ENCODE peak calls at places on chromosomes 12 and 14, in nine cellular contexts. One of them, this sample, is unnamed. For H3K36me3, the result is how much of the 10 kb centered on the place peaks cover.

GRCh38 chr12:42421844-42422779 is 96.1 kb downstream of the PPHLN1 start:
- DNase-seq in ovary: no peak
- DNase-seq in uterus: no peak
- DNase-seq in spleen: no peak
- DNase-seq in left ventricle myocardium inferior: no peak
- DNase-seq in astrocyte: peak
- DNase-seq in CD8-positive, alpha-beta T cell: no peak
- DNase-seq in A673: no peak
- DNase-seq in PC-3: peak
- DNase-seq in this sample: peak

GRCh38 chr12:91381309-91381804 is 198.7 kb upstream of the DCN start:
- DNase-seq in ovary: peak
- DNase-seq in uterus: peak
- DNase-seq in spleen: no peak
- DNase-seq in left ventricle myocardium inferior: peak
- DNase-seq in astrocyte: peak
- DNase-seq in CD8-positive, alpha-beta T cell: no peak
- DNase-seq in A673: peak
- DNase-seq in PC-3: peak
- DNase-seq in this sample: peak

GRCh38 chr12:104215638-104216297 is at the start of gene TXNRD1:
- DNase-seq in ovary: peak
- DNase-seq in uterus: peak
- DNase-seq in spleen: peak
- DNase-seq in left ventricle myocardium inferior: peak
- DNase-seq in astrocyte: peak
- DNase-seq in CD8-positive, alpha-beta T cell: peak
- DNase-seq in A673: peak
- DNase-seq in PC-3: no peak
- DNase-seq in this sample: peak

GRCh38 chr12:106358410-106359241 is 1.1 kb downstream of the POLR3B start:
- DNase-seq in ovary: no peak
- DNase-seq in uterus: no peak
- DNase-seq in spleen: no peak
- DNase-seq in left ventricle myocardium inferior: no peak
- DNase-seq in astrocyte: peak
- DNase-seq in CD8-positive, alpha-beta T cell: no peak
- DNase-seq in A673: no peak
- DNase-seq in PC-3: no peak
- DNase-seq in this sample: peak

GRCh38 chr12:28631831-28632230 is 441.6 kb downstream of the CCDC91 start:
- DNase-seq in ovary: no peak
- DNase-seq in uterus: no peak
- DNase-seq in spleen: no peak
- DNase-seq in left ventricle myocardium inferior: no peak
- DNase-seq in astrocyte: peak
- DNase-seq in CD8-positive, alpha-beta T cell: no peak
- DNase-seq in A673: no peak
- DNase-seq in PC-3: no peak
- DNase-seq in this sample: peak

GRCh38 chr14:92389598-92390126 is 66.7 kb downstream of the SLC24A4 start:
- DNase-seq in ovary: no peak
- DNase-seq in uterus: no peak
- DNase-seq in spleen: no peak
- DNase-seq in left ventricle myocardium inferior: no peak
- DNase-seq in astrocyte: no peak
- DNase-seq in CD8-positive, alpha-beta T cell: no peak
- DNase-seq in A673: no peak
- DNase-seq in PC-3: no peak
- DNase-seq in this sample: no peak

GRCh38 chr12:24285413-24285812 is 335.9 kb upstream of the SOX5 start:
- DNase-seq in ovary: no peak
- DNase-seq in uterus: no peak
- DNase-seq in spleen: no peak
- DNase-seq in left ventricle myocardium inferior: no peak
- DNase-seq in astrocyte: no peak
- DNase-seq in CD8-positive, alpha-beta T cell: no peak
- DNase-seq in A673: no peak
- DNase-seq in PC-3: no peak
- DNase-seq in this sample: no peak

GRCh38 chr14:59511916-59512530 is 27.7 kb downstream of the JKAMP start:
- DNase-seq in ovary: no peak
- DNase-seq in uterus: no peak
- DNase-seq in spleen: no peak
- DNase-seq in left ventricle myocardium inferior: no peak
- DNase-seq in astrocyte: no peak
- DNase-seq in CD8-positive, alpha-beta T cell: no peak
- DNase-seq in A673: peak
- DNase-seq in PC-3: peak
- DNase-seq in this sample: no peak

GRCh38 chr14:89771251-89771650 is 183.3 kb downstream of the EFCAB11 start:
- DNase-seq in ovary: no peak
- DNase-seq in uterus: no peak
- DNase-seq in spleen: no peak
- DNase-seq in left ventricle myocardium inferior: no peak
- DNase-seq in astrocyte: peak
- DNase-seq in CD8-positive, alpha-beta T cell: no peak
- DNase-seq in A673: no peak
- DNase-seq in PC-3: peak
- DNase-seq in this sample: peak

GRCh38 chr14:103928011-103928890 is at the start of gene TDRD9:
- DNase-seq in ovary: no peak
- DNase-seq in uterus: no peak
- DNase-seq in spleen: no peak
- DNase-seq in left ventricle myocardium inferior: no peak
- DNase-seq in astrocyte: no peak
- DNase-seq in CD8-positive, alpha-beta T cell: no peak
- DNase-seq in A673: no peak
- DNase-seq in PC-3: no peak
- DNase-seq in this sample: no peak

DNA sequence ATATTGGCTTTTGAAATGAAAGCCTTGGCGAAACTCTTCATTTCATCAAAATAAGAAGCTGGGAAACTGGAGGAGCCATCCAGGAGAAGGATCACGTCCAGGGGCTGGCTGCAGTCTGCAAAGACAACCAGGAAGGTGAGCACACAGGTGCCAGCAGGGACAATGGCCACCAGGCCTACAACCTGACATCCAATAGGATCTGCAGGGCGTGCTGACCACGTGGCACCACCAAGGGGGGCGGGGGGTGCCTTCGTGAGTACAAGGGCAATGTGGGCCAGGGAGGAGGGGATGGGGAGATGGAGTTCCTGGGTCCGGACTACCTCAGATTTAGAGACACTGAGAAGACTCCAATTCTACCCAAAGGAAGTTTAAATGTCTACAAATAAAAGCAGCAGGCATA is 71.7 kb upstream of the ANO2 start:
- DNase-seq in ovary: no peak
- DNase-seq in uterus: no peak
- DNase-seq in spleen: no peak
- DNase-seq in left ventricle myocardium inferior: no peak
- DNase-seq in astrocyte: no peak
- DNase-seq in CD8-positive, alpha-beta T cell: no peak
- DNase-seq in A673: no peak
- DNase-seq in PC-3: no peak
- DNase-seq in this sample: no peak
- H3K36me3 ChIP-seq in ovary: under half
- H3K36me3 ChIP-seq in uterus: under half
- H3K36me3 ChIP-seq in spleen: half or more
- H3K36me3 ChIP-seq in left ventricle myocardium inferior: under half
- H3K36me3 ChIP-seq in astrocyte: under half
- H3K36me3 ChIP-seq in CD8-positive, alpha-beta T cell: under half
- H3K36me3 ChIP-seq in A673: under half
- H3K36me3 ChIP-seq in PC-3: under half
- H3K36me3 ChIP-seq in this sample: under half

GRCh38 chr14:77007975-77008421 is 20.5 kb downstream of the IRF2BPL start:
- DNase-seq in ovary: no peak
- DNase-seq in uterus: no peak
- DNase-seq in spleen: no peak
- DNase-seq in left ventricle myocardium inferior: peak
- DNase-seq in astrocyte: no peak
- DNase-seq in CD8-positive, alpha-beta T cell: no peak
- DNase-seq in A673: no peak
- DNase-seq in PC-3: peak
- DNase-seq in this sample: no peak
- H3K27ac ChIP-seq in ovary: no peak
- H3K27ac ChIP-seq in uterus: peak
- H3K27ac ChIP-seq in spleen: no peak
- H3K27ac ChIP-seq in left ventricle myocardium inferior: peak
- H3K27ac ChIP-seq in astrocyte: no peak
- H3K27ac ChIP-seq in CD8-positive, alpha-beta T cell: no peak
- H3K27ac ChIP-seq in A673: no peak
- H3K27ac ChIP-seq in PC-3: peak
- H3K27ac ChIP-seq in this sample: no peak

DNA sequence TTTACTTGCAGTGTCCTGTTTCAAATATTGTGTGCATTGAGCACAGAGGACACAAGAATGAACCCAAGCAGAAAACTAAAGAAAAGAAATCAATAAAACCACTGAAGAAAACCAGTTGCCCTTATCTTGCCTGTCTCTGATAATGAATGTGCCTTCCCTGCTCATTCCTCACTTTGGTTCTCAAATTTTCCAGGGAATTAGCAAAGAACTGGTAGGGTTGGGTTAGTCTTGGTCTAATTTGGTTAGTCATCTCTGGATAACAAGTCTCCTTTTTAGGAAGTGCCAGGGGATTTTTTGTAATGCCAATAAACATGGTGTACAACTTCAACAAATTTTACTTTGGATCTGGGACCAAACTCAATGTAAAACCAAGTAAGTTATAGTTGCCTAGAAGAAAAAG is 65.7 kb downstream of the DAD1 start:
- DNase-seq in ovary: no peak
- DNase-seq in uterus: no peak
- DNase-seq in spleen: no peak
- DNase-seq in left ventricle myocardium inferior: no peak
- DNase-seq in astrocyte: peak
- DNase-seq in CD8-positive, alpha-beta T cell: no peak
- DNase-seq in A673: no peak
- DNase-seq in PC-3: no peak
- DNase-seq in this sample: no peak
- H3K36me3 ChIP-seq in ovary: under half
- H3K36me3 ChIP-seq in uterus: under half
- H3K36me3 ChIP-seq in spleen: under half
- H3K36me3 ChIP-seq in left ventricle myocardium inferior: under half
- H3K36me3 ChIP-seq in astrocyte: under half
- H3K36me3 ChIP-seq in CD8-positive, alpha-beta T cell: under half
- H3K36me3 ChIP-seq in A673: under half
- H3K36me3 ChIP-seq in PC-3: under half
- H3K36me3 ChIP-seq in this sample: under half

GRCh38 chr12:57231276-57232021 is 1.9 kb downstream of the SHMT2 start:
- DNase-seq in ovary: no peak
- DNase-seq in uterus: no peak
- DNase-seq in spleen: peak
- DNase-seq in left ventricle myocardium inferior: peak
- DNase-seq in astrocyte: no peak
- DNase-seq in CD8-positive, alpha-beta T cell: no peak
- DNase-seq in A673: no peak
- DNase-seq in PC-3: no peak
- DNase-seq in this sample: no peak
- H3K27ac ChIP-seq in ovary: no peak
- H3K27ac ChIP-seq in uterus: no peak
- H3K27ac ChIP-seq in spleen: peak
- H3K27ac ChIP-seq in left ventricle myocardium inferior: no peak
- H3K27ac ChIP-seq in astrocyte: no peak
- H3K27ac ChIP-seq in CD8-positive, alpha-beta T cell: no peak
- H3K27ac ChIP-seq in A673: peak
- H3K27ac ChIP-seq in PC-3: no peak
- H3K27ac ChIP-seq in this sample: no peak

DNA sequence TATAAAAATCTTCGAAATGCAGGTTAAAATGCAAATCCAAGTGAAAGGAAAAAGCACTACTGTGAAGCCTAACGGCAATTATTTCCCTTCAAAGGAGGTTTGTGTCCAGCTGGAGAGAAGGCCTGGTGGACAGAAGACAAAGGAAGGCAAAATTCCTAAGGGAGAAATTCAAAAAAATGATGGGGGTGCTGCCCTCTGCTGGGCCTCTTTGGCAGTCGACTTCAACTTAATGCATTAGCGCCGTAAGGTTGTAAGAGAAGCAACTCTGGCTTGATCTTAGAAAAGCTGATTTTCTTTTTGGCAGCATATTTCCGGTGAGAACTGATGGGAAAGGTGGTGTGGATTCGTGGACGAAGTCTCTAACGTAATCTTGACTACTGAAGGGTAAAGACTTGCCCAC is 34.3 kb upstream of the CHFR start:
- DNase-seq in ovary: no peak
- DNase-seq in uterus: no peak
- DNase-seq in spleen: no peak
- DNase-seq in left ventricle myocardium inferior: no peak
- DNase-seq in astrocyte: no peak
- DNase-seq in CD8-positive, alpha-beta T cell: no peak
- DNase-seq in A673: no peak
- DNase-seq in PC-3: no peak
- DNase-seq in this sample: no peak
- H3K36me3 ChIP-seq in ovary: under half
- H3K36me3 ChIP-seq in uterus: under half
- H3K36me3 ChIP-seq in spleen: under half
- H3K36me3 ChIP-seq in left ventricle myocardium inferior: half or more
- H3K36me3 ChIP-seq in astrocyte: under half
- H3K36me3 ChIP-seq in CD8-positive, alpha-beta T cell: under half
- H3K36me3 ChIP-seq in A673: under half
- H3K36me3 ChIP-seq in PC-3: half or more
- H3K36me3 ChIP-seq in this sample: under half

GRCh38 chr14:26281280-26281998 is 316.4 kb downstream of the NOVA1 start:
- DNase-seq in ovary: no peak
- DNase-seq in uterus: no peak
- DNase-seq in spleen: no peak
- DNase-seq in left ventricle myocardium inferior: no peak
- DNase-seq in astrocyte: peak
- DNase-seq in CD8-positive, alpha-beta T cell: no peak
- DNase-seq in A673: peak
- DNase-seq in PC-3: peak
- DNase-seq in this sample: peak
- H3K27ac ChIP-seq in ovary: no peak
- H3K27ac ChIP-seq in uterus: no peak
- H3K27ac ChIP-seq in spleen: no peak
- H3K27ac ChIP-seq in left ventricle myocardium inferior: no peak
- H3K27ac ChIP-seq in astrocyte: peak
- H3K27ac ChIP-seq in CD8-positive, alpha-beta T cell: no peak
- H3K27ac ChIP-seq in A673: no peak
- H3K27ac ChIP-seq in PC-3: peak
- H3K27ac ChIP-seq in this sample: no peak